ENCODE peak calls at places on chromosome 1, in four cellular contexts. D is brain microvascular endothelial cell; U is stimulated activated CD8-positive, alpha-beta memory T cell treated with anti-CD3 and anti-CD28 coated beads, Interleukin-15, amount 100 ng/mL, for 1 hour; Q is H54. Y is an unnamed sample.

GRCh38 chr1:80054129-80054528 is 1047.6 kb upstream of the ADGRL4 start:
- DNase-seq in D (peak), U (no peak), Q (peak), Y (no peak)

GRCh38 chr1:29639741-29640427 is 403.6 kb downstream of the PTPRU start:
- DNase-seq in D (peak), U (no peak), Q (peak), Y (no peak)

GRCh38 chr1:10819198-10819901 is 22.9 kb upstream of the CASZ1 start:
- DNase-seq in D (no peak), U (no peak), Q (no peak), Y (no peak)

GRCh38 chr1:119841306-119841705 is 30.0 kb upstream of the REG4 start:
- DNase-seq in D (no peak), U (no peak), Q (no peak), Y (no peak)

GRCh38 chr1:153526132-153526543 is 9.7 kb downstream of the S100A6 start:
- DNase-seq in D (no peak), U (no peak), Q (no peak), Y (no peak)

GRCh38 chr1:56286956-56287355 is 292.4 kb downstream of the PLPP3 start:
- DNase-seq in D (no peak), U (no peak), Q (no peak), Y (no peak)

GRCh38 chr1:150109567-150109966 is 40.1 kb upstream of the PLEKHO1 start:
- DNase-seq in D (no peak), U (no peak), Q (no peak), Y (no peak)

GRCh38 chr1:14521602-14522001 is 76.9 kb upstream of the KAZN start:
- DNase-seq in D (no peak), U (no peak), Q (no peak), Y (no peak)

GRCh38 chr1:78003882-78004718 is 639 bp upstream of the DNAJB4 start:
- DNase-seq in D (peak), U (peak), Q (no peak), Y (no peak)

GRCh38 chr1:219917851-219918466 is 10.4 kb downstream of the SLC30A10 start:
- DNase-seq in D (peak), U (no peak), Q (no peak), Y (no peak)

GRCh38 chr1:52305417-52306226 is 60.4 kb downstream of the CC2D1B start:
- DNase-seq in D (no peak), U (no peak), Q (no peak), Y (no peak)

Y was measured in central memory CD8-positive, alpha-beta T cell.